ENCODE peak calls at places on chromosomes 7 and 10, in six cellular contexts. D is IMR-90, X is mesenchymal stem cell, Y is ascending aorta, A is heart left ventricle, L is cardiac fibroblast. C is an unnamed sample.

GRCh38 chr10:6786579-6787031 is 206.5 kb upstream of the PRKCQ start:
- DNase-seq in D (peak), X (peak), Y (no peak), A (no peak), L (peak), C (peak)

GRCh38 chr7:113891828-113892227 is 27.0 kb downstream of the PPP1R3A start:
- DNase-seq in D (peak), X (no peak), Y (no peak), A (no peak), L (peak), C (peak)

GRCh38 chr7:77570330-77571011 is 33.4 kb downstream of the PTPN12 start:
- DNase-seq in D (peak), X (peak), Y (no peak), A (no peak), L (peak), C (peak)

GRCh38 chr10:3516626-3517255 is 268.3 kb downstream of the KLF6 start:
- DNase-seq in D (no peak), X (no peak), Y (no peak), A (no peak), L (no peak), C (peak)

GRCh38 chr10:91247360-91248111 is 27.1 kb downstream of the PCGF5 start:
- DNase-seq in D (peak), X (peak), Y (no peak), A (no peak), L (peak), C (peak)

GRCh38 chr10:84765656-84766055 is 437.3 kb downstream of the CCSER2 start:
- DNase-seq in D (no peak), X (no peak), Y (no peak), A (no peak), L (no peak), C (no peak)

GRCh38 chr10:122850705-122851640 is 5.3 kb upstream of the CUZD1 start:
- DNase-seq in D (peak), X (peak), Y (no peak), A (no peak), L (peak), C (peak)

GRCh38 chr10:76497671-76498070 is 1066.2 kb downstream of the LRMDA start:
- DNase-seq in D (no peak), X (no peak), Y (no peak), A (no peak), L (no peak), C (peak)

GRCh38 chr10:98478430-98479222 is 31.9 kb upstream of the HPS1 start:
- DNase-seq in D (peak), X (peak), Y (no peak), A (no peak), L (peak), C (peak)

GRCh38 chr7:81691199-81691821 is 78.5 kb downstream of the HGF start:
- DNase-seq in D (peak), X (no peak), Y (no peak), A (no peak), L (peak), C (peak)

GRCh38 chr10:52740913-52741675 is 31.5 kb downstream of the MBL2 start:
- DNase-seq in D (peak), X (peak), Y (no peak), A (no peak), L (peak), C (peak)

GRCh38 chr7:108196004-108196403 is 65.8 kb upstream of the LAMB4 start:
- DNase-seq in D (no peak), X (no peak), Y (no peak), A (no peak), L (peak), C (peak)

DNA sequence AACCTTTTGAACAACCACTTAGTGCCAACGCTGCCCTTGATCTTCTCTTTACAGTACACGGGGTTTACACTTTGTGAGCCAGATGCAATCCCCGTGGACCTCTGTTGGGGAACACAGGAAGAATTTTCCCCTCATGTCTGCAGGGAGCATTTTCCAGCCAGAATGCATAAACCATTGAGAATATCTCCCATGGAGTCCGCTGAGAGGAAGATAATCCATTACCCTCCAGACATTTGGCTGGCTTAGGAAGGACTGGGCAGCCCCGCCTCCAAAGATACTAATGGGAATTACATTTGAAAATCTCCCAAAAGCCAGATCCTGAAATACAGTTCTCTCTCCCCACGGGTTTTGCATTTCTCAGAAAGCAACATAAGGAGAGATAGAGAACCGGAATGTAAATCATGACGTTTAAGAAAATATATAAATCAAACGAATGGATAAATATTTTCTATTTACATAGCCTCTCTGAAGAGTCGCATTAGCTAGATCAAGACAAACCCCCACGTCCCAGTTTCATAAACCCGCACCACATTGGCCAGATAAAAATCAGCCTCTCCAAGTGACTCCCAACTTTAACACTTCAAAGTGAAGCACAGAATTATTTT is 53.5 kb downstream of the TRIL start:
- DNase-seq in D (no peak), X (no peak), Y (no peak), A (no peak), L (peak), C (peak)
- H3K4me3 ChIP-seq in D (peak), X (peak), Y (peak), A (no peak), L (peak), C (peak)

DNA sequence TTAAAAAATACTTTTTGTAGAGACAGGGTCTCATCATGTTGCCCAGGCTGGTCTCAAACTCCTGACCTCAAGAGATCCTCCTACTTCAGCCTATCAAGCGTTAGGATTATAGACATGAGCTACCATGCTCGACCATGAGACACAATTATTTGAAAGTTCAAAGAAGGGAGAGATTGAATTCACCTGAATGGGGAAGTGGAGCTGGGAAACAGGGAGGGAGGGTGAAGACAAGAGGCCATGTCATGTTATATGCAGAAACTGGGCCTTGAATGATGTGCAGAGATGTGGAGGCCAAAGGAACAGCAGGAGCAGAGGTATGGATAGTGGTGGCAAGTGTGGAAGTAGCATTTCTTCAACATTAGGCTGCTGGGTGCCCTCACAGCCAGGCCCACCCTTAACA is 18.7 kb upstream of the CYCS start:
- DNase-seq in D (no peak), X (no peak), Y (no peak), A (no peak), L (no peak), C (no peak)
- H3K4me3 ChIP-seq in D (no peak), X (no peak), Y (no peak), A (no peak), L (no peak), C (no peak)

GRCh38 chr10:69952801-69953200 is 99.8 kb upstream of the MACROH2A2 start:
- DNase-seq in D (no peak), X (no peak), Y (no peak), A (no peak), L (no peak), C (peak)

GRCh38 chr10:69953851-69954250 is 98.8 kb upstream of the MACROH2A2 start:
- DNase-seq in D (no peak), X (no peak), Y (no peak), A (no peak), L (no peak), C (no peak)

GRCh38 chr10:69952069-69952800 is 100.4 kb upstream of the MACROH2A2 start:
- DNase-seq in D (no peak), X (no peak), Y (no peak), A (no peak), L (no peak), C (no peak)

GRCh38 chr10:69949770-69950169 is 102.9 kb upstream of the MACROH2A2 start:
- DNase-seq in D (no peak), X (no peak), Y (no peak), A (no peak), L (no peak), C (no peak)

DNA sequence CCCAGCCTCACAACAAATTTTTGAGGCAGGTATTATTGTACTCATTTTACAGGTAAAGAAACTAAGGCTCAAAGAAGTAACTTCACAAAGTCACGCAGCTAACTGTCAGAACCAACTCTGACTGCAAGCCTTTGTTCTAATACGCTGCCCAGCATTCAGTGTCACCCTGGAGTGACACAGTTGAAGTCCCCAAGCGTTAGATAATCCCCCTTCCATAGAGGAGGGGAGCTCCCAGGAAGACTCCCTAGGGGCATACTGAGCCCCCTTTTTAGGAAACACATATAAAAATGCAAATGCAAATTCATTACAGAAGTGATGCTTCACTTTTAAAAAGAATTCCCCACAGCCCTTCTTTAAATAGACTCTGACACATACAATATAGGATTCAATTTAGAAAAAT is 101.0 kb upstream of the MACROH2A2 start:
- DNase-seq in D (no peak), X (no peak), Y (no peak), A (no peak), L (no peak), C (no peak)
- H3K4me3 ChIP-seq in D (no peak), X (no peak), Y (no peak), A (no peak), L (no peak), C (no peak)

GRCh38 chr7:50822110-50822509 is 39.4 kb upstream of the GRB10 start:
- DNase-seq in D (no peak), X (no peak), Y (no peak), A (no peak), L (no peak), C (no peak)
- H3K4me3 ChIP-seq in D (no peak), X (no peak), Y (no peak), A (no peak), L (no peak), C (no peak)

GRCh38 chr7:94647295-94647694 is 8.6 kb downstream of the SGCE start:
- DNase-seq in D (no peak), X (no peak), Y (no peak), A (no peak), L (no peak), C (no peak)

GRCh38 chr7:94650652-94651051 is 5.3 kb downstream of the SGCE start:
- DNase-seq in D (no peak), X (no peak), Y (no peak), A (no peak), L (no peak), C (no peak)

GRCh38 chr7:94648731-94649130 is 7.2 kb downstream of the SGCE start:
- DNase-seq in D (no peak), X (no peak), Y (no peak), A (no peak), L (no peak), C (no peak)

GRCh38 chr7:94650137-94650536 is 5.8 kb downstream of the SGCE start:
- DNase-seq in D (no peak), X (no peak), Y (no peak), A (no peak), L (no peak), C (no peak)

DNA sequence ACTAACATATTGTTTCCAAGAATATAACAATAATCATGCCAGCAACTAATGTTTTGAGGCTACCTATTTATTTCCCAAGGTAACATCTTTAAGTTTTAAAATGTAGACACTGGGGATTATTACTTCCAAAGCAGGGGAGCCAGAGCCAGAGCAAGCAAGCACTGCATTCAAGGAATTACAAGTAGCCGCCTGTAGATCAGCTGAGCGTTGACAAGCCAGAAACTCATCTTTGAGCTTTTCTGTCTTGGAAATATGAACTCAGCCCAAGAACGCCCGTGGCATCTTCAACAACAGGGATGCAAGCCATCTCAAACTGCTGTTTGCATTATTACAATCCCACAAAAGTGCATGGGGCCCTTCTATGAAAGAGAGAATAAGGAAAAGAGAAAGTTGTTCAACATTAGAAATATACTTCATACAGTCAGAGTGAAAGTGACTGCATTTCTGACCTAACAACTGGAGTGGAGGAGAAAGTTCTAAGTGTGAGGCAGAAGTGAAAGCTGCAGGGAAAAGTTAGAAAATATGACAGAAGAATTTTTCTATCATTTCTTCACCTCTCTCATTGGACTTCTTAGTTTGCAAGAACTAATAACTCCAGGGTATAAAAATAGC is 6.5 kb downstream of the SGCE start:
- DNase-seq in D (peak), X (peak), Y (no peak), A (no peak), L (no peak), C (peak)
- H3K4me3 ChIP-seq in D (no peak), X (peak), Y (no peak), A (no peak), L (peak), C (no peak)

GRCh38 chr10:21517134-21517982 is 8.1 kb downstream of the SKIDA1 start:
- DNase-seq in D (peak), X (peak), Y (no peak), A (peak), L (peak), C (peak)
- H3K4me3 ChIP-seq in D (peak), X (peak), Y (peak), A (peak), L (peak), C (peak)

DNA sequence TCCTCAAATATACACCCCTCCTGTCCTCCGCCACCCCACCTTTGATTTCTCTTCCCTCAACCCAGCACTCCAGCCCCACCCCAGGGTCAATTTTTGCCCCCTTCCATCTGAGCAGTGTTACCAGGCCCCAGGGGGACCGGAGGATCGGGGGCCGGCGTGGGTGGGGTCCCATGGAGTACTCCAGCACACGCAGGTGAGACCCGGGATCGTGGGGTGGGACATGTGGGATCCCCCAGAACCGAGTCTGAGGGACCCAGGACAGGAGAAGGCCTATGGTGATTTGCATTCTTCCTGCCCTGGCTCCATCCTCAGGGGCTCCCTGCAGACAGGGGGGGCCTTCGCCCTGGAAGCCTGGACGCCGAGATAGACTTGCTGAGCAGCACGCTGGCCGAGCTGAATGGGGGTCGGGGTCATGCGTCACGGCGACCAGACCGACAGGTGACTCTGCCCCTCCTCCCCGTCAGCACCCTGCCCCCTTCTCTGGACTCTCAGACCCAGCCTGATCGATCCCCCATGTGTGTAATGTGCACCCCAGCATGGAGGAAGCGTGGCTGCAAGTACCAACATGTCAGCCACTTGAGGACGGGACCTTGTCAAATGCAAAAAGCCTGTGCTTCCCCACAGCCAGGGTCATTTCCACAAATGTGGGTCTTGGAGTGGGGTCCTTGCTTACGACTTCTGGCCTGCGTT is 754 bp downstream of the TRIP6 start:
- DNase-seq in D (no peak), X (no peak), Y (no peak), A (no peak), L (no peak), C (peak)
- H3K4me3 ChIP-seq in D (peak), X (peak), Y (peak), A (peak), L (peak), C (peak)